ENCODE peak calls at places on chromosomes 13 and 19, in five cellular contexts. P is small intestine, N is BE2C, C is ascending aorta, G is testis. F is an unnamed sample.

GRCh38 chr19:53942001-53942786 is 20.5 kb upstream of the CACNG8 start:
- DNase-seq in G (peak; percentile 86), N (peak; percentile 52), C (no peak), P (no peak), F (no peak)

GRCh38 chr19:41351339-41352245 is 2.1 kb downstream of the TGFB1 start:
- DNase-seq in G (peak; percentile 62), N (peak; percentile 46), P (peak; percentile 57), C (peak; percentile 67), F (no peak)

GRCh38 chr13:40916207-40916998 is 102.7 kb downstream of the ELF1 start:
- DNase-seq in C (no peak), G (no peak), P (no peak), N (no peak), F (no peak)

GRCh38 chr19:38151242-38151641 is 72.8 kb downstream of the DPF1 start:
- DNase-seq in N (no peak), G (no peak), P (no peak), C (no peak), F (no peak)

GRCh38 chr19:34150558-34150957 is 21.7 kb upstream of the LSM14A start:
- DNase-seq in P (no peak), C (no peak), G (no peak), N (peak; percentile 59), F (no peak)

GRCh38 chr19:33374406-33374703 is 846 bp downstream of the CEBPG start:
- DNase-seq in G (no peak), C (no peak), P (peak; percentile 37), N (peak; percentile 36), F (no peak)

GRCh38 chr13:95300625-95301134 is 571 bp downstream of the ABCC4 start:
- DNase-seq in C (no peak), G (peak; percentile 62), P (peak; percentile 74), N (peak; percentile 62), F (no peak)

GRCh38 chr19:31270897-31271568 is 78.2 kb downstream of the TSHZ3 start:
- DNase-seq in P (no peak), C (no peak), G (no peak), N (peak; percentile 43), F (no peak)

GRCh38 chr19:29062486-29063435 is 150.2 kb downstream of the UQCRFS1 start:
- DNase-seq in C (no peak), N (no peak), P (no peak), G (no peak), F (no peak)

GRCh38 chr13:111168116-111168515 is 53.0 kb downstream of the ARHGEF7 start:
- DNase-seq in C (no peak), N (no peak), G (no peak), P (peak; percentile 26), F (no peak)

GRCh38 chr19:48842744-48843162 is 6.5 kb upstream of the HSD17B14 start:
- DNase-seq in C (no peak), N (peak; percentile 68), P (peak; percentile 49), G (peak; percentile 65), F (no peak)

GRCh38 chr13:24036115-24036514 is 124.4 kb upstream of the SPATA13 start:
- DNase-seq in G (peak; percentile 45), N (no peak), C (no peak), P (no peak), F (no peak)

GRCh38 chr13:32426191-32426980 is 1.5 kb downstream of the N4BP2L1 start:
- DNase-seq in C (no peak), P (peak; percentile 88), G (peak; percentile 23), N (no peak), F (no peak)

GRCh38 chr19:7177926-7178325 is 108.4 kb downstream of the ZNF557 start:
- DNase-seq in C (no peak), N (no peak), G (no peak), P (no peak), F (no peak)

GRCh38 chr13:100898431-100898830 is 223.8 kb upstream of the TMTC4 start:
- DNase-seq in N (no peak), C (no peak), G (no peak), P (no peak), F (no peak)

GRCh38 chr19:11338569-11339253 is 746 bp downstream of the RAB3D start:
- DNase-seq in P (peak; percentile 12), C (no peak), G (no peak), N (no peak), F (no peak)

GRCh38 chr19:55546822-55547614 is 1.7 kb upstream of the SBK3 start:
- DNase-seq in G (peak; percentile 25), N (peak; percentile 25), C (peak; percentile 70), P (no peak), F (peak; percentile 53)

GRCh38 chr13:45133396-45134118 is 13.2 kb downstream of the GTF2F2 start:
- DNase-seq in N (peak; percentile 25), G (peak; percentile 54), C (no peak), P (no peak), F (no peak)

GRCh38 chr13:111319998-111320911 is at the start of gene TEX29:
- DNase-seq in C (no peak), P (no peak), G (no peak), N (no peak), F (no peak)

GRCh38 chr13:74070513-74070912 is 63.7 kb downstream of the KLF12 start:
- DNase-seq in C (no peak), P (no peak), G (no peak), N (no peak), F (no peak)
- H3K4me1 ChIP-seq in C (peaks cover 4% of the 10 kb centered on the region), P (peaks cover 3% of the 10 kb centered on the region), G (peaks cover 3% of the 10 kb centered on the region), N (peaks cover 11% of the 10 kb centered on the region), F (peaks cover 3% of the 10 kb centered on the region)

DNA sequence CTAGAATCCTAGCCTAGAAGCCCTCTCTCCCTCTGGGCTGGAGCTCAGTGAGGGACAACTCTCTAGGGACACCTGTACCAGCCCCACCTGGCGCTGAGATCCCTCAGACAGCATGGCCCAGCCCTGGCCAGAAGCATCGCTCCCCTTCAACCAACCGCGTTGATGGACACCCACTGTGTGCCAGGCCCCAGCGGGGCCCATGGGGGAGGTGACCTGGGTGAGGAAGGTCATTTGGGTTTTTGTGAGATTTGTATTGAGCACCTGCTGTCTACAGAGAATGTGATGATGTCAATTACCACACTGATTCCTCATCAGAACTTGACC is 9.2 kb upstream of the ARRDC2 start:
- DNase-seq in P (no peak), N (no peak), C (no peak), G (no peak), F (no peak)
- H3K4me3 ChIP-seq in P (no peak overlapping the region), N (no peak overlapping the region), C (no peak overlapping the region), G (no peak overlapping the region), F (no peak overlapping the region)

GRCh38 chr19:1455002-1455335 is 5.0 kb downstream of the APC2 start:
- DNase-seq in C (no peak), G (no peak), N (no peak), P (no peak), F (no peak)
- H3K4me1 ChIP-seq in C (peaks cover 11% of the 10 kb centered on the region), G (peaks cover 22% of the 10 kb centered on the region), N (peaks cover 15% of the 10 kb centered on the region), P (no peaks in the 10 kb centered on the region), F (no peaks in the 10 kb centered on the region)

GRCh38 chr13:30034448-30034795 is 184.0 kb upstream of the UBL3 start:
- DNase-seq in G (no peak), N (no peak), P (no peak), C (no peak), F (no peak)

GRCh38 chr13:30031488-30031887 is 181.1 kb upstream of the UBL3 start:
- DNase-seq in G (no peak), C (no peak), P (no peak), N (no peak), F (no peak)

GRCh38 chr13:30032263-30032662 is 181.8 kb upstream of the UBL3 start:
- DNase-seq in N (no peak), P (no peak), G (no peak), C (no peak), F (no peak)

GRCh38 chr13:30037306-30037705 is 186.9 kb upstream of the UBL3 start:
- DNase-seq in G (no peak), P (no peak), C (no peak), N (peak; percentile 40), F (no peak)

DNA sequence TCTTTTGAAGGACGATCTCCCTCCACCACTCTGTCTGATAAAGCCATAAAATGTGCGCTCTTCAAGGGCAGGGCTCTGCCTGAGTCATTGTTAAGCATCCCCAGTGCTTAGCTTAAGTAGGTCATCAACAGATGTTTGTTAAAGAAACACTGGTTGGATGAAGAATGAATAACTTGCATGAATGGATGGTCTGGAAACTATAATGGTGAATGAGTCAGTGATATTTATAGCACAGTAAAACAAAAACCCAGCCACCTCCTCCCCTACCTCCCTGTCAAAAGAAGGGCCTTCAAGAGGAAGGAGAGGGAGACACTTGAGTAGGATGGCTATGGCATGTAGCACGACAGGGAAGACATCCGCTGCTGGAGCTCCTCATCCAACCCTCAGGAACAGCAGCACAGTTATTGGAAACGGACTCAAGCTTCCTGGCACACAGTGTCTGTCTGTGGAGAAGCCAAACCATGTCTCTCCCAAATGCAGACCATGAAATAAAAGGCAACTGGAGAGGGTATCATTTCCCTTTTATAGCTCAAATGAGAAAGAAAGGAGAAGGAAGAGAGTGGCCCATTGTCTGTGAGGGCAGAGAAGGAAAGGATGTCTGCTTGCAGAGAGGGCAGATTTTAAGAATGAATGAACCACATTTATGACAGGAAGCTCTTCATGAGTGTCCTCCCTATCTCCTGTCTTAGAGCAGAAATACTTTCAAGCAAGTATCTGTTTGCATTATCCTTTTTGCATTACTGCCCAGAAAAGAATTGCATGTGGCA is 183.4 kb upstream of the UBL3 start:
- DNase-seq in P (no peak), N (no peak), G (no peak), C (no peak), F (no peak)
- H3K4me3 ChIP-seq in P (no peak overlapping the region), N (no peak overlapping the region), G (no peak overlapping the region), C (no peak overlapping the region), F (no peak overlapping the region)

GRCh38 chr13:97256343-97256783 is 34.2 kb downstream of the MBNL2 start:
- DNase-seq in P (peak; percentile 78), G (no peak), C (no peak), N (no peak), F (no peak)

GRCh38 chr13:97253581-97254293 is 31.6 kb downstream of the MBNL2 start:
- DNase-seq in G (no peak), N (no peak), P (no peak), C (no peak), F (no peak)

GRCh38 chr13:97255515-97255999 is 33.4 kb downstream of the MBNL2 start:
- DNase-seq in G (no peak), P (no peak), N (no peak), C (no peak), F (no peak)

GRCh38 chr13:97252735-97253134 is 30.6 kb downstream of the MBNL2 start:
- DNase-seq in P (no peak), C (no peak), N (no peak), G (no peak), F (no peak)

DNA sequence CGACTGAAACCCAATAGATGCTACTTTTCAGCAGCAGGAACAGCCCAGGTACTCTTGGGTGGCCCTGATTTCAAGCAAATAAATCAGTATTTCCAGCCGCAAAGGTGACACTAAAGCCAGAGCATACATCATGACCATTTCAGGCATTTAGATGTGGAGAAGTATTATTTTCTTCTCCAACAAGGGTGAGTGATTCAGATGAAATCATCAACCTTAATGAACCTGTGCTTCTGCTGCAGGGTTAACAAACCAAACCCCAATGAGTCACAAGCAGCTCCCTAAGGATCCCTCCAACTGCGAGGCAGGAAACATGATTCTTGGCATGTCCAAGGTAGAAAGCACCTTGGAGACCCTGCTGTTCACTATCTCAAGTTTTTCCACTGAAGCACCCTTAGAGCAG is 32.7 kb downstream of the MBNL2 start:
- DNase-seq in N (no peak), C (no peak), G (no peak), P (no peak), F (no peak)
- H3K4me1 ChIP-seq in N (peaks cover 46% of the 10 kb centered on the region), C (peaks cover 6% of the 10 kb centered on the region), G (peaks cover 21% of the 10 kb centered on the region), P (peaks cover 27% of the 10 kb centered on the region), F (peaks cover 92% of the 10 kb centered on the region)

DNA sequence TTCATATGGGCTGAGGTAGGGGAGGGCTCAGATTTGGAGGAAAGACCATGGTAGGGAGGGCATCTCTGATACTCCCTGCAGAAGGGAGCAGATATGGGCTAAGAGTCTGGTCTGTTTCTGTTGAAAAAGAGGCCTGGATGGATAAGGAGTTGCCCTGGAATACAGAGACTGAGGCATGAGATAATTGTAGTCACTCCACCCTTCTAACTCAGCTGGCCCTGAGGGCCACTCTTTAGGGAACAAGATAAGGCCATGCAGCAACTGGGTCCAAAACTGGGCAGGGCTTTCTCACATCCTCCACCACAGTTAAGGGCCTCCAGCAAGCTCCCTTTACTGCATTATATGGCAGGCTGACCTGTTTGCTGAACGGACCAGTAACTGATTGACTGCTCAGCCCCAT is 1.3 kb downstream of the ZNF749 start:
- DNase-seq in C (no peak), G (no peak), P (no peak), N (no peak), F (no peak)
- H3K4me3 ChIP-seq in C (peak overlapping the region; percentile 85), G (no peak overlapping the region), P (no peak overlapping the region), N (peak overlapping the region; percentile 91), F (peak overlapping the region; percentile 65)

F was measured in Panc1.